ENCODE peak calls at places on chromosomes 5 and 9, in four cellular contexts. E is HepG2, Y is SK-N-SH, K is K562. D is an unnamed sample. For H3K9me3, the result is how much of the 10 kb centered on the place peaks cover.

GRCh38 chr9:6959275-6960000 is 201.7 kb downstream of the KDM4C start:
- DNase-seq in K (no peak), Y (no peak), E (no peak), D (no peak)

GRCh38 chr9:121640076-121640475 is 11.4 kb upstream of the DAB2IP start:
- DNase-seq in Y (peak), K (peak), E (peak), D (no peak)

GRCh38 chr9:133148351-133149129 is 15.2 kb downstream of the GBGT1 start:
- DNase-seq in K (no peak), E (no peak), Y (peak), D (no peak)

GRCh38 chr5:110477923-110478322 is 248.5 kb downstream of the TMEM232 start:
- DNase-seq in Y (no peak), E (no peak), K (no peak), D (no peak)

GRCh38 chr5:111461261-111461671 is 51.1 kb downstream of the STARD4 start:
- DNase-seq in K (no peak), Y (peak), E (no peak), D (no peak)

GRCh38 chr9:106333487-106333886 is 529.5 kb upstream of the ZNF462 start:
- DNase-seq in Y (no peak), E (no peak), K (no peak), D (no peak)

GRCh38 chr5:55096860-55097259 is 5.6 kb upstream of the GZMA start:
- DNase-seq in Y (no peak), K (no peak), E (no peak), D (no peak)

GRCh38 chr9:117815315-117815714 is 111.1 kb downstream of the TLR4 start:
- DNase-seq in E (no peak), K (no peak), Y (no peak), D (no peak)

GRCh38 chr9:124145903-124146575 is 111.7 kb upstream of the NEK6 start:
- DNase-seq in Y (no peak), K (no peak), E (no peak), D (no peak)

GRCh38 chr5:17012289-17012688 is 76.2 kb upstream of the MYO10 start:
- DNase-seq in Y (no peak), E (no peak), K (no peak), D (no peak)

GRCh38 chr9:16145196-16145950 is 592.5 kb downstream of the CCDC171 start:
- DNase-seq in Y (no peak), K (no peak), E (no peak), D (no peak)

GRCh38 chr9:33293782-33294181 is 3.5 kb downstream of the NFX1 start:
- DNase-seq in K (no peak), Y (no peak), E (peak), D (no peak)

GRCh38 chr9:33294670-33295432 is 4.5 kb downstream of the NFX1 start:
- DNase-seq in Y (no peak), E (no peak), K (no peak), D (no peak)

GRCh38 chr9:33297455-33297854 is 7.1 kb downstream of the NFX1 start:
- DNase-seq in E (no peak), Y (no peak), K (no peak), D (no peak)

GRCh38 chr9:33290994-33291397 is 680 bp downstream of the NFX1 start:
- DNase-seq in Y (no peak), K (no peak), E (peak), D (peak)

DNA sequence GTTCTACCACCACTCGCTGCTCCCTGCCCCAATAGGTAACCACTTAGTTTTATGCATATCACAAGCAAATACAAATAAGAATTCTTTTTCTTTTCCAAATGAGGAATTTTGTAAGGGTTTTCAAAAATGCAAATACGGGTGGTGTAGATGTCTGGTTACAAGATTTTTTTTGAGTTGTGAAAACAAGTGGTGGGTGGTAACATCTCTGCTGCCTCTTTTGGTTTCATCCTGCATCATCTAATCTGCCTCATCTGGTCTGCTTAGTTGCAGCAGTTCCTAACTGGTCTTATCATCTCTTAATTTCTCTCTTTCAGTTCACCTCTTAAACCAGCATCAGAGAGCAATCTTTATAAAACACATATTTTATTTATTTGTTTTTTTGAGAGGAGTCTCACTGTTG is 5.3 kb downstream of the NFX1 start:
- DNase-seq in Y (no peak), K (no peak), E (no peak), D (no peak)
- TF ChIP-seq ELF1 in Y (no peak), K (no peak), E (no peak), D (no peak)

GRCh38 chr9:9674461-9674860 is 938.3 kb downstream of the PTPRD start:
- DNase-seq in Y (no peak), E (no peak), K (no peak), D (no peak)
- H3K9me3 ChIP-seq in Y (under half), E (under half), K (under half), D (under half)

GRCh38 chr5:119945696-119946095 is 316.3 kb downstream of the FAM170A start:
- DNase-seq in Y (no peak), E (no peak), K (no peak), D (no peak)
- TF ChIP-seq ELF1 in Y (no peak), E (no peak), K (no peak), D (no peak)

GRCh38 chr9:127523312-127523851 is 72.1 kb downstream of the LRSAM1 start:
- DNase-seq in Y (peak), K (peak), E (no peak), D (peak)

GRCh38 chr9:127524373-127524772 is 73.1 kb downstream of the LRSAM1 start:
- DNase-seq in K (no peak), E (no peak), Y (no peak), D (no peak)

GRCh38 chr9:127520941-127521918 is 69.9 kb downstream of the LRSAM1 start:
- DNase-seq in K (no peak), Y (no peak), E (no peak), D (no peak)

GRCh38 chr9:127521919-127522304 is 70.6 kb downstream of the LRSAM1 start:
- DNase-seq in K (no peak), Y (no peak), E (no peak), D (no peak)

DNA sequence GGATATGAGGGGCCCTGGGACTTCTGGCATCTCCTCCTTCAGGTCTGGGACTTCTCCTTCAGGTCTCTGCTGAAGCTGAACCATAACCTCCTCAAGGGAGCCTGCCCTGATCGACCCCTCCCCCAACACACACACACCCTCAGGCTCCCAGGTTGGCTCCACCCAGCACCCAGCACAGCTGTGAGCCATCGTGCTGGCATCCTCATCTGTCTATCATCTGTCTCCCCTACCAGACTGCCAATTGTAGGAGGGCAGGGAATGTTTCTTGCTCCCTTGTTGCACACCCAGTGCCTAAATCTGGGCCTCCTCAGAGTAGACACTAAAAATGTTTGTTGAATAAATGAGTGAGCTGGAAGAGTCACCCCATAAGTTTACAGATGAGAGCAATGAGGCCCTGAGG is 71.4 kb downstream of the LRSAM1 start:
- DNase-seq in K (no peak), E (no peak), Y (no peak), D (no peak)
- H3K9me3 ChIP-seq in K (under half), E (under half), Y (under half), D (under half)

D was measured in HCT116.